ENCODE peak calls at places on chromosome 6, in seven cellular contexts. L is A549, P is fibroblast of lung, A is dorsolateral prefrontal cortex, W is GM12865, Q is heart right ventricle, C is BE2C. S is an unnamed sample.

GRCh38 chr6:68638225-68638900 is 3.3 kb downstream of the ADGRB3 start:
- DNase-seq in L (peak), P (peak), A (peak), W (peak), Q (no peak), C (peak), S (peak)

GRCh38 chr6:46172176-46172575 is 1.4 kb upstream of the ENPP5 start:
- DNase-seq in L (no peak), P (no peak), A (no peak), W (no peak), Q (no peak), C (no peak), S (no peak)

GRCh38 chr6:131116755-131117360 is 18.4 kb upstream of the AKAP7 start:
- DNase-seq in L (peak), P (peak), A (no peak), W (peak), Q (peak), C (no peak), S (no peak)

GRCh38 chr6:16038938-16039337 is 89.9 kb upstream of the MYLIP start:
- DNase-seq in L (no peak), P (no peak), A (no peak), W (no peak), Q (no peak), C (no peak), S (no peak)

GRCh38 chr6:125421853-125422252 is 120.1 kb upstream of the HDDC2 start:
- DNase-seq in L (no peak), P (peak), A (peak), W (no peak), Q (peak), C (no peak), S (no peak)

GRCh38 chr6:53484409-53485280 is 60.3 kb downstream of the GCLC start:
- DNase-seq in L (no peak), P (peak), A (peak), W (peak), Q (peak), C (peak), S (peak)

GRCh38 chr6:119979862-119980261 is 630.3 kb upstream of the MAN1A1 start:
- DNase-seq in L (no peak), P (no peak), A (no peak), W (peak), Q (no peak), C (no peak), S (no peak)

GRCh38 chr6:70622426-70622825 is 45.3 kb upstream of the SMAP1 start:
- DNase-seq in L (no peak), P (no peak), A (no peak), W (no peak), Q (no peak), C (no peak), S (no peak)

GRCh38 chr6:32867559-32868256 is 13.7 kb downstream of the PSMB9 start:
- DNase-seq in L (no peak), P (no peak), A (no peak), W (no peak), Q (no peak), C (no peak), S (no peak)

GRCh38 chr6:106107043-106107613 is 21.0 kb downstream of the PRDM1 start:
- DNase-seq in L (no peak), P (no peak), A (no peak), W (peak), Q (no peak), C (no peak), S (no peak)

GRCh38 chr6:36656441-36656840 is 22.1 kb upstream of the CDKN1A start:
- DNase-seq in L (no peak), P (peak), A (no peak), W (no peak), Q (no peak), C (no peak), S (no peak)

GRCh38 chr6:158051968-158052367 is 70.3 kb downstream of the SYNJ2 start:
- DNase-seq in L (no peak), P (no peak), A (no peak), W (no peak), Q (no peak), C (no peak), S (no peak)

GRCh38 chr6:125154184-125155135 is 887 bp downstream of the TPD52L1 start:
- DNase-seq in L (peak), P (peak), A (peak), W (peak), Q (no peak), C (peak), S (no peak)

GRCh38 chr6:44269921-44270525 is at the start of gene TMEM151B:
- DNase-seq in L (no peak), P (no peak), A (peak), W (no peak), Q (no peak), C (no peak), S (peak)

GRCh38 chr6:48476257-48476656 is 365.3 kb upstream of the PTCHD4 start:
- DNase-seq in L (no peak), P (peak), A (no peak), W (no peak), Q (no peak), C (no peak), S (peak)

GRCh38 chr6:39853604-39854003 is 61.4 kb downstream of the DAAM2 start:
- DNase-seq in L (no peak), P (no peak), A (no peak), W (no peak), Q (no peak), C (no peak), S (no peak)

GRCh38 chr6:104477569-104477968 is 382.1 kb downstream of the HACE1 start:
- DNase-seq in L (no peak), P (no peak), A (no peak), W (no peak), Q (no peak), C (no peak), S (no peak)

GRCh38 chr6:167839343-167839742 is 12.6 kb downstream of the AFDN start:
- DNase-seq in L (no peak), P (no peak), A (no peak), W (no peak), Q (no peak), C (no peak), S (no peak)

GRCh38 chr6:23218751-23219150 is 649.4 kb downstream of the HDGFL1 start:
- DNase-seq in L (no peak), P (no peak), A (no peak), W (no peak), Q (no peak), C (peak), S (peak)

GRCh38 chr6:31901415-31901952 is 402 bp downstream of the ZBTB12 start:
- DNase-seq in L (peak), P (peak), A (peak), W (peak), Q (peak), C (peak), S (peak)

GRCh38 chr6:105162377-105162776 is 17.4 kb downstream of the POPDC3 start:
- DNase-seq in L (no peak), P (no peak), A (no peak), W (no peak), Q (no peak), C (no peak), S (no peak)

GRCh38 chr6:34138924-34139323 is 7.0 kb downstream of the GRM4 start:
- DNase-seq in L (no peak), P (no peak), A (no peak), W (no peak), Q (no peak), C (no peak), S (no peak)

GRCh38 chr6:170441316-170441715 is 111.8 kb downstream of the PSMB1 start:
- DNase-seq in L (no peak), P (peak), A (no peak), W (no peak), Q (no peak), C (no peak), S (no peak)

GRCh38 chr6:163782436-163783003 is 368.0 kb downstream of the QKI start:
- DNase-seq in L (no peak), P (no peak), A (no peak), W (peak), Q (no peak), C (no peak), S (no peak)

GRCh38 chr6:34657037-34657306 is 39.6 kb downstream of the ILRUN start:
- DNase-seq in L (no peak), P (peak), A (no peak), W (peak), Q (no peak), C (no peak), S (no peak)

DNA sequence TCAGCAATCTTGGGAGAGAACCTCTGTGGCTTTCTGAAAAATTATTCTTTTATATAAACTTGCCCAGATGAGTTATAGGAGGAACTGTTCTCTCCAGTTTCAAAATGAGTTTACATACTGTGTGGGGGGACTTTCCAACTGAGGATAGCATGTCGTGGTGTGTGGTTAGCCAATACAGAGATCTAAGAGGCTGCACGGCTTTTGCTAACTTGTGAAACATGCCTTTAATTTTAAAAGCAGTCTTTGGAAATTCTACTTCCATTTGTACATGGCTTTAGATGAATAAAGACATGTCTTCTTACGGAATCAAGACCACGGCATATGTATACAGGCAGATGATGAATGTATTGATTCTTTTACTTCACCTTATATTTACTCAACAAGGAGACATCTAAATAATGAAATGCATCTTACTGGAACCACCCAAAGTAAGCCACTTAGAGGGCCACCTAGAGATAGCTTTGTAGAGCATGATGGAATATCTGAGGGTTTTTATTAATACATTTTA is 39.8 kb downstream of the HIVEP1 start:
- DNase-seq in L (no peak), P (peak), A (no peak), W (peak), Q (no peak), C (no peak), S (no peak)
- H3K4me3 ChIP-seq in L (no peak), P (no peak), A (no peak), W (peak), Q (no peak), C (no peak), S (no peak)

GRCh38 chr6:26613717-26614683 is 17.2 kb downstream of the ABT1 start:
- DNase-seq in L (no peak), P (no peak), A (no peak), W (no peak), Q (no peak), C (no peak), S (peak)
- TF ChIP-seq CTCF in L (no peak), P (no peak), A (no peak), W (no peak), Q (no peak), C (no peak), S (no peak)

GRCh38 chr6:17043148-17043522 is 58.7 kb upstream of the STMND1 start:
- DNase-seq in L (no peak), P (no peak), A (no peak), W (no peak), Q (no peak), C (no peak), S (no peak)
- H3K4me3 ChIP-seq in L (no peak), P (no peak), A (no peak), W (no peak), Q (no peak), C (no peak), S (no peak)

DNA sequence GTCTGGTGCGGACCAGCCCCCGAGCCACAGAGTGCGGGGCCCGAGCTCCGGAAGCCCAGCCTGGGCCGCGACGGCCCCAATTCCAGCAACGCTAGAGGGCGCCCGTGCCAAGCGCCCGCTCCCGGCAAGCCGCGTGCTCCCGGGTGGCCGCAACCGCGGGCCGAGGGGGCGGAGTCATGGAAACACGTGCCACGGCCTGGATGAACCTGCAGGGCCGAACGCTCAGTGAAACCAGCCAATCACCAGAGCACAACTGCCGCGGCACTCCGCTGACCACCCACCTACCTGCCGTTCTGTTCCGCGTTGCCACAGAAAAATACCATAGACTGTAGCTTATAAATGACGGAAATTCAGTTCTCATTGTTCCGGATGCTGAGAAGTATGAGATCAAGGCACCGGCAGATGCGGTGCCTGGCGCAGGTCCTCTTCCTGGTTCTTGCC is 85.7 kb upstream of the FOXC1 start:
- DNase-seq in L (peak), P (peak), A (peak), W (peak), Q (peak), C (no peak), S (no peak)
- TF ChIP-seq CTCF in L (peak), P (peak), A (peak), W (peak), Q (peak), C (no peak), S (no peak)

GRCh38 chr6:141326925-141327324 is 805.8 kb upstream of the GJE1 start:
- DNase-seq in L (no peak), P (no peak), A (no peak), W (no peak), Q (no peak), C (no peak), S (no peak)
- H3K4me3 ChIP-seq in L (peak), P (peak), A (no peak), W (peak), Q (no peak), C (no peak), S (no peak)

GRCh38 chr6:153553627-153554026 is 422.5 kb upstream of the RGS17 start:
- DNase-seq in L (no peak), P (no peak), A (no peak), W (peak), Q (no peak), C (peak), S (peak)
- TF ChIP-seq CTCF in L (no peak), P (peak), A (no peak), W (peak), Q (peak), C (peak), S (peak)

GRCh38 chr6:144006731-144007454 is 1.2 kb downstream of the PLAGL1 start:
- DNase-seq in L (peak), P (peak), A (no peak), W (no peak), Q (peak), C (no peak), S (peak)
- H3K4me3 ChIP-seq in L (peak), P (peak), A (peak), W (no peak), Q (peak), C (no peak), S (peak)